ENCODE peak calls at places on chromosomes 11 and 22, in four cellular contexts. U is astrocyte of the cerebellum, C is H7, M is AG04450. V is an unnamed sample.

GRCh38 chr11:65498042-65498726 is 661 bp upstream of the MALAT1 start:
- DNase-seq in U (no peak), C (no peak), M (no peak), V (no peak)

GRCh38 chr11:109865558-109866186 is 227.5 kb upstream of the ZC3H12C start:
- DNase-seq in M (no peak), U (no peak), C (no peak), V (no peak)

GRCh38 chr22:36234919-36235318 is 4.4 kb downstream of the APOL2 start:
- DNase-seq in U (no peak), M (no peak), C (no peak), V (no peak)

GRCh38 chr11:14750911-14751310 is 107.3 kb downstream of the PDE3B start:
- DNase-seq in M (no peak), C (no peak), U (no peak), V (no peak)

GRCh38 chr22:27348634-27349033 is 452.9 kb downstream of the MN1 start:
- DNase-seq in M (no peak), U (no peak), C (no peak), V (no peak)

GRCh38 chr11:11218287-11218986 is 134.6 kb downstream of the CSNK2A3 start:
- DNase-seq in U (no peak), M (no peak), C (no peak), V (no peak)

GRCh38 chr22:35593071-35593884 is 23.9 kb downstream of the MB start:
- DNase-seq in U (no peak), M (no peak), C (no peak), V (no peak)

GRCh38 chr11:95095858-95096587 is 6.4 kb downstream of the ENDOD1 start:
- DNase-seq in C (no peak), M (no peak), U (peak), V (peak)

GRCh38 chr22:44451016-44451415 is 47.0 kb downstream of the RTL6 start:
- DNase-seq in C (no peak), U (no peak), M (no peak), V (no peak)

GRCh38 chr11:848380-848931 is 5.8 kb downstream of the TSPAN4 start:
- DNase-seq in C (peak), M (no peak), U (no peak), V (no peak)

GRCh38 chr11:18522388-18522787 is 4.4 kb downstream of the TSG101 start:
- DNase-seq in C (peak), U (no peak), M (no peak), V (no peak)

GRCh38 chr22:38218661-38219331 is 17.0 kb downstream of the MAFF start:
- DNase-seq in M (peak), U (peak), C (peak), V (peak)

DNA sequence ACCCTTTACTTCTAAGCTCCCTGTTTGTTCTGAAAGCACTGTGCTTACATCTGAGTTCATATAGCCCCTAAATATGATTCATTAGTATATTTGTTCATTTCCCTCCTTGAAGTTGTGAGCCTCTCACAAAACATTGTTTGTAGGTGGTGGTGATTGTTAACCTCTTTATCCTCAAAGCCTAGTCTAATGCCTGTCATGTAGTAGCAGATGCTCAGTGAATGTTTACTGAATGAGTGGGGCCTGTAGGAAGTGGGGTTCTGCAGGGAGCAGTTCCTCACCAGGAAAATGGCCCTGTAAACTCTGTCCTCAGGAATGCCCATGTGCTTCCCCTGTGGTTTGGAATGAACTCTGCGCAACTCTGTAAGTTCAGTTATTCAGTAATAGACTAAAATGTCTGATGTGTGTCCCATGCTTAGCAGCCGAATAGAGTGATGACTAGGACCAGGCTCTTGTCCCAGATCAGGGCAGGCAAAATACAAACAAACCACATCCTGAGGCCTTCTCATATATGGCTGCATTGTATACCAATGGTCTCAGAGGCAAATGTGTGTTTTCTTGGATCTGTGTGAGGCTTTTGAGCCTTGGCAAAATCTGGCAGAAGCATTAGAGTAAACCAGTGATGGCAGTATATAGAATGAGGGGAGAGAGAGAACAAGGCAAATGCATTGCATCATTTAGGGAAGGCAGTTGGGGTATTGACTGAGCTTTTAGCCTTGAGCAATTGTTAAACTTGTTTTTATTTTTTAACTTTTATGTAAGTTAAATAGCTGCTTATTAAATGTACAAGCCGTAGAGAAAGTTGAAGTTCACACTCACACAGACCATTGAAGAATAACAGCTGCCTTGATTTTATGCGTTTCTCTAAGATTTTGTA is 91.4 kb upstream of the BIRC3 start:
- DNase-seq in M (peak), U (peak), C (no peak), V (peak)
- H3K4me3 ChIP-seq in M (peak), U (peak), C (no peak), V (no peak)

GRCh38 chr11:63769719-63770443 is 1.3 kb upstream of the ZFTA start:
- DNase-seq in U (no peak), C (peak), M (no peak), V (no peak)
- H3K4me3 ChIP-seq in U (peak), C (peak), M (peak), V (peak)

GRCh38 chr22:20918663-20919220 is 1.5 kb downstream of the CRKL start:
- DNase-seq in U (no peak), C (peak), M (no peak), V (no peak)
- H3K4me3 ChIP-seq in U (peak), C (peak), M (peak), V (peak)

GRCh38 chr11:62446091-62446490 is 27.3 kb downstream of the SCGB1A1 start:
- DNase-seq in U (no peak), M (no peak), C (no peak), V (no peak)

GRCh38 chr11:62452261-62452660 is 33.4 kb downstream of the SCGB1A1 start:
- DNase-seq in C (no peak), M (no peak), U (no peak), V (no peak)

GRCh38 chr11:62450543-62451242 is 31.9 kb downstream of the SCGB1A1 start:
- DNase-seq in U (no peak), C (no peak), M (no peak), V (no peak)

GRCh38 chr11:62451243-62451626 is 32.4 kb downstream of the SCGB1A1 start:
- DNase-seq in U (no peak), M (no peak), C (no peak), V (no peak)

DNA sequence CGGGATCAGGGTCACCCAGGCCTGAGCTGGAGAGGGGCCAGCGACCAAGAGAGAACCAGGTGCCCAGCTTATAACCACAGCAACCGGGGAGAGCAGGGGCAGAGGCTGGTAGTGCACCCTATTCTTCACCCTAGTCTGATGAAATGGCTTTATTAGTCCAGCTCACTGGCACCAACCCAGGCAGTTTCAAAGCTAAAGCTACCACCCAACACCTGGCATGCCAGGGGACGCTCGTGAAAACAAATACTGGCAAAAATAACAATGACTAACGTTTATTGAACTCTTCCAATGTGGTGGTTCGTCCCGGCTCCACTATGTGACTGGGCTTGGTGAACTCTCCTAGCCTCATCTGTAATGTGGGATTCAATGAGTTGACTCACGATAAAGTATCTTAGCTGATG is 30.6 kb downstream of the SCGB1A1 start:
- DNase-seq in C (no peak), M (no peak), U (no peak), V (no peak)
- H3K4me3 ChIP-seq in C (no peak), M (no peak), U (no peak), V (no peak)

GRCh38 chr11:8033312-8033715 is 46.2 kb downstream of the EIF3F start:
- DNase-seq in C (peak), U (peak), M (peak), V (peak)
- H3K4me3 ChIP-seq in C (no peak), U (no peak), M (no peak), V (no peak)